ENCODE peak calls at places on chromosomes 5 and 9, in four cellular contexts. One of them, this sample, is unnamed.

GRCh38 chr5:82363524-82363923 is 85.4 kb upstream of the RPS23 start:
- DNase-seq in mesenchymal stem cell: no peak
- DNase-seq in H9: no peak
- DNase-seq in IMR-90: no peak
- DNase-seq in this sample: no peak

GRCh38 chr9:131111854-131112311 is 13.5 kb upstream of the NUP214 start:
- DNase-seq in mesenchymal stem cell: no peak
- DNase-seq in H9: no peak
- DNase-seq in IMR-90: no peak
- DNase-seq in this sample: peak; percentile 83

GRCh38 chr5:105849701-105850100 is 1821.0 kb downstream of the EFNA5 start:
- DNase-seq in mesenchymal stem cell: no peak
- DNase-seq in H9: no peak
- DNase-seq in IMR-90: peak; percentile 70
- DNase-seq in this sample: no peak

GRCh38 chr5:129906177-129906887 is 2.1 kb downstream of the CHSY3 start:
- DNase-seq in mesenchymal stem cell: peak; percentile 64
- DNase-seq in H9: peak; percentile 39
- DNase-seq in IMR-90: no peak
- DNase-seq in this sample: peak; percentile 14

GRCh38 chr9:130183133-130183762 is 11.0 kb downstream of the NCS1 start:
- DNase-seq in mesenchymal stem cell: peak; percentile 82
- DNase-seq in H9: no peak
- DNase-seq in IMR-90: peak; percentile 71
- DNase-seq in this sample: no peak

GRCh38 chr5:66987126-66987525 is 209.5 kb downstream of the CD180 start:
- DNase-seq in mesenchymal stem cell: no peak
- DNase-seq in H9: no peak
- DNase-seq in IMR-90: peak; percentile 68
- DNase-seq in this sample: no peak

GRCh38 chr5:167720201-167720600 is 571.2 kb upstream of the WWC1 start:
- DNase-seq in mesenchymal stem cell: peak; percentile 56
- DNase-seq in H9: no peak
- DNase-seq in IMR-90: peak; percentile 35
- DNase-seq in this sample: no peak

GRCh38 chr9:19934301-19934868 is 145.5 kb upstream of the SLC24A2 start:
- DNase-seq in mesenchymal stem cell: peak; percentile 61
- DNase-seq in H9: peak; percentile 78
- DNase-seq in IMR-90: peak; percentile 1
- DNase-seq in this sample: no peak

GRCh38 chr9:90805006-90805993 is 3.7 kb downstream of the SYK start:
- DNase-seq in mesenchymal stem cell: peak; percentile 53
- DNase-seq in H9: no peak
- DNase-seq in IMR-90: no peak
- DNase-seq in this sample: no peak

GRCh38 chr9:35907732-35908483 is 1.4 kb upstream of the SPAAR start:
- DNase-seq in mesenchymal stem cell: peak; percentile 93
- DNase-seq in H9: peak; percentile 77
- DNase-seq in IMR-90: peak; percentile 88
- DNase-seq in this sample: peak; percentile 50

GRCh38 chr5:103397996-103398581 is 139.5 kb downstream of the MACIR start:
- DNase-seq in mesenchymal stem cell: peak; percentile 28
- DNase-seq in H9: no peak
- DNase-seq in IMR-90: peak; percentile 36
- DNase-seq in this sample: no peak

GRCh38 chr5:145536133-145536532 is 299.0 kb downstream of the PRELID2 start:
- DNase-seq in mesenchymal stem cell: no peak
- DNase-seq in H9: no peak
- DNase-seq in IMR-90: peak; percentile 76
- DNase-seq in this sample: no peak

GRCh38 chr5:116504593-116504992 is 70.0 kb downstream of the SEMA6A start:
- DNase-seq in mesenchymal stem cell: no peak
- DNase-seq in H9: no peak
- DNase-seq in IMR-90: no peak
- DNase-seq in this sample: no peak

DNA sequence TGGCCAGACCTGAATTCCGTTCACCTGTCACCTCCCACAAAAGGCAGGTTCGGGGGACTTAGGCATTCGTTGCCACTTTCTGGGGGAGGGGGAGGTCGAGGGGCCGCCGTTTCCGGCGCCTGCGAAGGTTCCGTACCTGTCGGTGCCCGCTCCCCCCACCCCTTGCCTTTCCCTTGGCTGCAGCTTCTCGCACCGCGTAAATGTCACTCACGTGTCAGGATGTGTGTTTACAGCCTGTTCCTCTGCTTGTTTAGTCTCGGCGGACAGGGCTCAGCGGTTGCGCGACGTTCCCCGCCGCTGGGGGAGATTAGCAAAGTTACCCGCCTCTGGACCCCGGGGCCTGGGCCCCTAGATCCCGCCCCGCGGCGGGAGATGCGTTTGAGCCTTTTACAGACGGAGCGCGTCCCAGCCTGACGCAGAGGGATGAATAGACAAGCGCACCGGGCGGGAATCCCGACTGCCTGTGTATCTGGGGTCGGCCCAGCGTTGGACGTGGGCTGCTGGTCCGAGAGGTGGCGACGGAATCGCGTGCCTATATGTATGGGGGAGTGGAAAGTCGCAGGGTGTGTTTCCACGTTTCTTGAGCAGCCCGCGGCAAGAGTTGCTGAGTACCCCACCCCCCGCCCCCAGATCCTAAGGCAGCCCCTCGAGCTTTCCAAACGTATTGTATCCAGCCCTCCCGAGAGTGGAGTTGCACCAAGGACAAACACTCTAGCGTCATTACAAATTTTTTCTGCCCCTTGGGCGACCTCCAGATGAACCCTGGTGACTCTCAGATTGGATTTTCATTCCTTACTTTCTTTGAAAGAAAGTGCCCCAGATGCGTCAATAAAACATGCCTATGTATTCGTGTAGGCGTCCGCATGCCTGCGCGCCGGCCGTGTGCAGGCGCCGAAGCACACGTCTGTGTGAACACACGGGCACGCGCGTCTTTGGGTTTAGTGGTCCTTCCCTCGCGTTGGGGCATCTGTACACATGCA is 2.4 kb upstream of the LHX2 start:
- DNase-seq in mesenchymal stem cell: no peak
- DNase-seq in H9: peak; percentile 81
- DNase-seq in IMR-90: no peak
- DNase-seq in this sample: peak; percentile 69
- H2BK15ac ChIP-seq in mesenchymal stem cell: no peak overlapping the region
- H2BK15ac ChIP-seq in H9: no peak overlapping the region
- H2BK15ac ChIP-seq in IMR-90: no peak overlapping the region
- H2BK15ac ChIP-seq in this sample: peak overlapping the region; percentile 67

GRCh38 chr9:129139233-129139992 is 28.2 kb downstream of the PTPA start:
- DNase-seq in mesenchymal stem cell: peak; percentile 89
- DNase-seq in H9: peak; percentile 80
- DNase-seq in IMR-90: peak; percentile 84
- DNase-seq in this sample: peak; percentile 82
- H4K8ac ChIP-seq in mesenchymal stem cell: peak overlapping the region; percentile 95
- H4K8ac ChIP-seq in H9: no peak overlapping the region
- H4K8ac ChIP-seq in IMR-90: peak overlapping the region; percentile 89
- H4K8ac ChIP-seq in this sample: peak overlapping the region; percentile 4

DNA sequence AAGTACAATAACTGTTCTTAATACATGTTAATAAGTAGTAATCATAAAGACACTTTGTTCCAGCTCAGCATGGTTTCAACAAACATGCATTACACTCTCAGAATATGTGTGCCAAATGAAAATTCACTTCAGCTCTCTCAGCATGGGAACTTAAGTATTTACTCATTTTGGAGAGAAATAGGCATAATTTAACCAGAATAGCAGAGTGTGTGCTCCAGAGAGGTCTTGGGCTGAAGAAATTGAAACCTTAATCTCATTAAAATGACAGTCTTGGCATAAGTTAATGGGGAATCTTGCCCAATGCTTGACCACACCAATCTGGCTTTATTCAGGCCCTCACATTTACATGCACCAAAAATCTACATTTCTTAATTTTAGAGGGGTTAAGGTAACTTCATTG is 11.0 kb upstream of the LOX start:
- DNase-seq in mesenchymal stem cell: no peak
- DNase-seq in H9: no peak
- DNase-seq in IMR-90: no peak
- DNase-seq in this sample: no peak
- H3K27ac ChIP-seq in mesenchymal stem cell: peak overlapping the region; percentile 61
- H3K27ac ChIP-seq in H9: no peak overlapping the region
- H3K27ac ChIP-seq in IMR-90: peak overlapping the region; percentile 13
- H3K27ac ChIP-seq in this sample: no peak overlapping the region

GRCh38 chr9:127541176-127541575 is 70.9 kb upstream of the STXBP1 start:
- DNase-seq in mesenchymal stem cell: no peak
- DNase-seq in H9: no peak
- DNase-seq in IMR-90: no peak
- DNase-seq in this sample: no peak
- H2BK15ac ChIP-seq in mesenchymal stem cell: peak overlapping the region; percentile 33
- H2BK15ac ChIP-seq in H9: no peak overlapping the region
- H2BK15ac ChIP-seq in IMR-90: no peak overlapping the region
- H2BK15ac ChIP-seq in this sample: no peak overlapping the region

DNA sequence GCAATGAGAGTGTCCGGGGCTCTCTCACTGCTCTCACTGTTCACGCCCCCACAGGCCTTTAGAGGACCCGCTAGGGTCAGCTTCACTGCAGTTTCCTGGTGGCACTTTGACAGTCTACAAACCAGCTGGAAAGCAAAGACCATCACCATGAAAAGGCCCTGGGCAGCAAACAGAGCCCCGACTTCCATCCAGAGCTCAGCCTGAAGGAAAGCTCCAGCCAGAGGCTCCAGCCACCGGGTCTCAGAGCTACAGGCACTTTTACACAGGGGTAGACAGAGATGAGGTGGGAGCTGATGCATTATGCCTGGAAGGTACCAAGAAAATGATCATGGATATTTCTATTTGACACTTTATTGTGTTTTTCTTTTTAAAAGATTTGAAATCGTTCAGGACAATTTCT is 355.1 kb downstream of the ADAMTS6 start:
- DNase-seq in mesenchymal stem cell: no peak
- DNase-seq in H9: no peak
- DNase-seq in IMR-90: no peak
- DNase-seq in this sample: no peak
- H4K8ac ChIP-seq in mesenchymal stem cell: no peak overlapping the region
- H4K8ac ChIP-seq in H9: no peak overlapping the region
- H4K8ac ChIP-seq in IMR-90: peak overlapping the region; percentile 81
- H4K8ac ChIP-seq in this sample: no peak overlapping the region

DNA sequence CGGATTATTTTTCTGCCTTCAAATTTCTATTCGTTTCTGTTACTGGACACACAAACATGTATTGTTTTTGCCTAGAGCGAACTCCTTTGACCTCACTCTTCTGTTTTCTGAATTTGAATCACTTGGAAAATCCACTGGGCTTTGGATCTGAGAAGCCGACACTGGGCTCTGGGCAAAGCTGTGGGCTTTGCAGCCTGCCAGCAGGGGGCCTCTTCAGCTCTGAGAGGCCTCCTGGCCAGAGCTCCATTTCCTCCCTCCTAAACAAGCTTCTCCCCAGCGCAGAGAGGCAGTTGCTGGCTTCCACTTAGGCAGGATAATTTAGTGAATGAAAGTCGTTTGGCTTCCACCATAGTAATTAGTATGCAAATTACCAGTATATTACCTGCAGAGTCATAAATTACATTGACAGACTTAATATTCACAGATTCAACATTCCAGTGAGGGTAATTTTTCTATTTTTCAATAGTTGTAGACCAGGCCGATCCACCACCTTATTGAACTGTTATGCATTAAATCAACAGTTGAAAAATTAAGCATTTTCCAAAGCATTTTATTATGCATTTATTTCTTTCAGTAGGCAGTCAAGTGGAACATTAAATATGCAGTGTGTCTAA is 104.0 kb upstream of the ZNF366 start:
- DNase-seq in mesenchymal stem cell: peak; percentile 79
- DNase-seq in H9: peak; percentile 81
- DNase-seq in IMR-90: peak; percentile 74
- DNase-seq in this sample: peak; percentile 51
- H3K27ac ChIP-seq in mesenchymal stem cell: no peak overlapping the region
- H3K27ac ChIP-seq in H9: no peak overlapping the region
- H3K27ac ChIP-seq in IMR-90: no peak overlapping the region
- H3K27ac ChIP-seq in this sample: no peak overlapping the region

This sample was measured in neuronal stem cell.